ENCODE peak calls at places on chromosome 2, in ten cellular contexts. P is PC-3; J is neural progenitor cell; X is stomach; Q is adrenal gland; U is tibial nerve; N is pancreas; W is effector memory CD4-positive, alpha-beta T cell; H is SK-N-SH; A is right lobe of liver. F is an unnamed sample.

GRCh38 chr2:212725180-212725579 is 186.6 kb upstream of the ERBB4 start:
- DNase-seq in P (no peak), J (no peak), X (no peak), Q (no peak), U (no peak), N (no peak), W (no peak), H (no peak), A (no peak), F (no peak)

GRCh38 chr2:59196511-59196910 is 955.4 kb upstream of the FANCL start:
- DNase-seq in P (no peak), J (no peak), X (no peak), Q (no peak), U (no peak), N (no peak), W (no peak), H (no peak), A (no peak), F (no peak)

GRCh38 chr2:164922119-164922518 is 33.2 kb downstream of the SLC38A11 start:
- DNase-seq in P (no peak), J (no peak), X (no peak), Q (no peak), U (no peak), N (no peak), W (no peak), H (no peak), A (no peak), F (no peak)

GRCh38 chr2:76478636-76479035 is 767.9 kb upstream of the GCFC2 start:
- DNase-seq in P (no peak), J (no peak), X (no peak), Q (no peak), U (no peak), N (no peak), W (no peak), H (no peak), A (no peak), F (no peak)

GRCh38 chr2:27582129-27582694 is 630 bp upstream of the ZNF512 start:
- DNase-seq in P (no peak), J (peak), X (no peak), Q (peak), U (no peak), N (no peak), W (no peak), H (no peak), A (no peak), F (no peak)

GRCh38 chr2:60553992-60554648 is 666 bp upstream of the BCL11A start:
- DNase-seq in P (peak), J (peak), X (no peak), Q (peak), U (no peak), N (peak), W (no peak), H (peak), A (peak), F (no peak)

GRCh38 chr2:224869601-224870000 is 153.4 kb upstream of the CCDC195 start:
- DNase-seq in P (peak), J (no peak), X (no peak), Q (no peak), U (no peak), N (no peak), W (no peak), H (no peak), A (no peak), F (no peak)

GRCh38 chr2:9258501-9258900 is 51.9 kb downstream of the ASAP2 start:
- DNase-seq in P (no peak), J (no peak), X (no peak), Q (no peak), U (no peak), N (no peak), W (no peak), H (no peak), A (no peak), F (no peak)

GRCh38 chr2:86211033-86211795 is 12.0 kb downstream of the MRPL35 start:
- DNase-seq in P (no peak), J (no peak), X (no peak), Q (no peak), U (no peak), N (no peak), W (no peak), H (no peak), A (no peak), F (no peak)

GRCh38 chr2:73232471-73233153 is 427 bp downstream of the PRADC1 start:
- DNase-seq in P (peak), J (no peak), X (no peak), Q (no peak), U (no peak), N (peak), W (no peak), H (peak), A (peak), F (no peak)

GRCh38 chr2:69291004-69291650 is 95.9 kb downstream of the GFPT1 start:
- DNase-seq in P (peak), J (no peak), X (no peak), Q (no peak), U (peak), N (no peak), W (no peak), H (no peak), A (no peak), F (no peak)

GRCh38 chr2:196170681-196171247 is 614 bp downstream of the STK17B start:
- DNase-seq in P (no peak), J (peak), X (peak), Q (peak), U (no peak), N (peak), W (no peak), H (no peak), A (peak), F (no peak)

GRCh38 chr2:33223851-33224250 is 252.6 kb upstream of the RASGRP3 start:
- DNase-seq in P (no peak), J (no peak), X (no peak), Q (no peak), U (no peak), N (no peak), W (no peak), H (no peak), A (no peak), F (no peak)

GRCh38 chr2:237156131-237156856 is 70.6 kb downstream of the COPS8 start:
- DNase-seq in P (no peak), J (no peak), X (no peak), Q (no peak), U (peak), N (no peak), W (no peak), H (peak), A (no peak), F (no peak)

GRCh38 chr2:46306320-46306719 is 9.1 kb downstream of the EPAS1 start:
- DNase-seq in P (peak), J (no peak), X (no peak), Q (no peak), U (no peak), N (peak), W (no peak), H (no peak), A (no peak), F (peak)

GRCh38 chr2:19632327-19633040 is 269.3 kb downstream of the TTC32 start:
- DNase-seq in P (no peak), J (no peak), X (no peak), Q (peak), U (no peak), N (no peak), W (no peak), H (no peak), A (no peak), F (no peak)

GRCh38 chr2:112143150-112143549 is 5.0 kb downstream of the FBLN7 start:
- DNase-seq in P (no peak), J (no peak), X (no peak), Q (no peak), U (no peak), N (no peak), W (no peak), H (no peak), A (no peak), F (no peak)

GRCh38 chr2:183032200-183032794 is 6.0 kb downstream of the NCKAP1 start:
- DNase-seq in P (no peak), J (no peak), X (no peak), Q (no peak), U (no peak), N (no peak), W (no peak), H (no peak), A (no peak), F (no peak)

GRCh38 chr2:134574610-134575332 is 144.0 kb downstream of the TMEM163 start:
- DNase-seq in P (no peak), J (no peak), X (no peak), Q (no peak), U (no peak), N (no peak), W (no peak), H (peak), A (no peak), F (no peak)

GRCh38 chr2:27291865-27292264 is 9.6 kb downstream of the TRIM54 start:
- DNase-seq in P (peak), J (peak), X (no peak), Q (no peak), U (no peak), N (no peak), W (no peak), H (no peak), A (no peak), F (no peak)

GRCh38 chr2:217249086-217249485 is 389.2 kb upstream of the TNP1 start:
- DNase-seq in P (no peak), J (no peak), X (no peak), Q (no peak), U (no peak), N (no peak), W (no peak), H (no peak), A (no peak), F (no peak)

GRCh38 chr2:170361359-170361936 is 183.5 kb downstream of the MYO3B start:
- DNase-seq in P (peak), J (peak), X (peak), Q (peak), U (peak), N (peak), W (no peak), H (peak), A (no peak), F (no peak)

GRCh38 chr2:234483568-234484251 is 13.2 kb downstream of the ARL4C start:
- DNase-seq in P (no peak), J (peak), X (no peak), Q (peak), U (no peak), N (no peak), W (peak), H (no peak), A (no peak), F (no peak)

GRCh38 chr2:215379039-215379438 is 56.8 kb downstream of the FN1 start:
- DNase-seq in P (no peak), J (no peak), X (no peak), Q (no peak), U (no peak), N (no peak), W (no peak), H (no peak), A (no peak), F (no peak)

GRCh38 chr2:189440644-189440946 is 679 bp upstream of the WDR75 start:
- DNase-seq in P (no peak), J (no peak), X (no peak), Q (no peak), U (no peak), N (no peak), W (no peak), H (no peak), A (peak), F (no peak)

GRCh38 chr2:219142329-219142728 is 18.3 kb downstream of the NHEJ1 start:
- DNase-seq in P (peak), J (no peak), X (no peak), Q (peak), U (no peak), N (no peak), W (no peak), H (peak), A (no peak), F (no peak)

GRCh38 chr2:182866461-182867369 is at the start of gene FRZB:
- DNase-seq in P (peak), J (peak), X (peak), Q (peak), U (peak), N (peak), W (no peak), H (peak), A (peak), F (no peak)

GRCh38 chr2:235988271-235989015 is 179.7 kb downstream of the GBX2 start:
- DNase-seq in P (no peak), J (no peak), X (no peak), Q (no peak), U (no peak), N (no peak), W (no peak), H (no peak), A (no peak), F (no peak)

GRCh38 chr2:158782616-158783015 is 12.5 kb upstream of the DAPL1 start:
- DNase-seq in P (peak), J (no peak), X (no peak), Q (no peak), U (no peak), N (no peak), W (no peak), H (no peak), A (no peak), F (no peak)

GRCh38 chr2:190607014-190607597 is 41.8 kb upstream of the NAB1 start:
- DNase-seq in P (peak), J (no peak), X (no peak), Q (no peak), U (no peak), N (no peak), W (no peak), H (no peak), A (no peak), F (no peak)

DNA sequence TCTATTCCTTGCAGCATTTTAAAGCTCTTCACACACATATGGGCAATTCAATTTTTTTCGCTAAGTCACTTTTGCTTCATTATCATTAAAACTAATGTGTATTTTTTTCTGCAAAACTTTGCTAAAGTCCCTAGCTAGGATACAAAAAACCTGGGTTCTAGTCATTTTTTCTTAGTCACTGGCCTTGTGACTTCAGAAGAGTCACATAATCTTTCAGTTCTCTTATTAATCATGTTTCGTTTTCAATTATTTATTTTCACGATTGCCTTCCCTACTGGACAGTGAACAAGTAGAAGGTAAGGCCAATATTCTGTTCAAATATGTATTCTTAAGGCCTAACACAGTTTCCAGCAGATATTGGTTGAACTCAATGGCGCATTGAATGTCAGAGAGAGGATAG is 60.9 kb upstream of the CYRIA start:
- DNase-seq in P (no peak), J (no peak), X (no peak), Q (no peak), U (no peak), N (no peak), W (no peak), H (no peak), A (no peak), F (no peak)
- H3K27ac ChIP-seq in P (no peak), J (no peak), X (no peak), Q (no peak), U (no peak), N (no peak), W (no peak), H (no peak), A (no peak), F (no peak)

GRCh38 chr2:101396352-101396717 is 9.0 kb upstream of the CREG2 start:
- DNase-seq in P (peak), J (no peak), X (no peak), Q (no peak), U (no peak), N (no peak), W (no peak), H (no peak), A (no peak), F (peak)
- H3K27ac ChIP-seq in P (peak), J (no peak), X (peak), Q (no peak), U (no peak), N (no peak), W (no peak), H (peak), A (no peak), F (peak)

DNA sequence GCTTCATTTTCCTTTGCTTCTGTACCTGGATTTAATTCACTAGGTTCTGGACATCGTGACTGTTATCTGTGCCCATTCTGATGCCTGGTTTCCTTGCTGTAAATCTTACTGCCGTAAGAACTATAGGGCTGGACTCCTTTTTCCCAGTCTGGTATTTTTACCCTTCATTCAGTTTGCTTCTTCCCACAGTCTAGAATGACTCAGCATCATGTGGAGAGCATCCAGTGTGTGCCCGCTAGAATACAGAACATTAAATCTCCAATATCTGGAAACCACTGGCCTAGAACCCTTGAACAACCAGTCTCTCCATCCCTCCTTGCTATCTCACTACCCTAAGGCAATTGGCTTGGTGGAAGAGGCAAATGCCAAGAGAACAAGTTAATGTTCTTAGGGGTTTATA is 1075.4 kb upstream of the ZEB2 start:
- DNase-seq in P (peak), J (no peak), X (no peak), Q (no peak), U (no peak), N (no peak), W (no peak), H (no peak), A (no peak), F (no peak)
- H3K27ac ChIP-seq in P (peak), J (no peak), X (no peak), Q (no peak), U (no peak), N (no peak), W (no peak), H (peak), A (no peak), F (no peak)

GRCh38 chr2:166118180-166118579 is 9.6 kb downstream of the SCN1A start:
- DNase-seq in P (no peak), J (no peak), X (no peak), Q (no peak), U (no peak), N (no peak), W (no peak), H (no peak), A (no peak), F (no peak)
- H3K27ac ChIP-seq in P (no peak), J (no peak), X (no peak), Q (no peak), U (no peak), N (no peak), W (no peak), H (no peak), A (no peak), F (no peak)